ENCODE peak calls at places on chromosome 4, in ten cellular contexts. E, R, Q, C, T, J, X, K, U and N are unnamed samples.

GRCh38 chr4:1266881-1267763 is 18.2 kb upstream of the CTBP1 start:
- DNase-seq in E (no peak), C (no peak), R (no peak), J (no peak), X (peak), K (no peak), Q (no peak), T (no peak), U (no peak), N (no peak)

GRCh38 chr4:186563761-186564160 is 8.4 kb upstream of the MTNR1A start:
- DNase-seq in J (no peak), C (peak), U (no peak), E (no peak), T (no peak), R (no peak), X (no peak), K (no peak), Q (no peak), N (peak)

GRCh38 chr4:184383497-184384055 is 90.8 kb downstream of the IRF2 start:
- DNase-seq in E (no peak), C (peak), T (peak), X (no peak), K (no peak), R (peak), J (peak), Q (no peak), U (no peak), N (peak)

GRCh38 chr4:20084488-20084887 is 167.2 kb upstream of the SLIT2 start:
- DNase-seq in C (peak), J (no peak), T (no peak), R (no peak), K (no peak), X (no peak), E (no peak), U (no peak), Q (no peak), N (no peak)

GRCh38 chr4:74758521-74758920 is 35.8 kb downstream of the BTC start:
- DNase-seq in J (no peak), X (no peak), U (no peak), K (no peak), E (no peak), T (no peak), C (no peak), R (no peak), Q (no peak), N (no peak)

GRCh38 chr4:184392748-184393334 is 81.5 kb downstream of the IRF2 start:
- DNase-seq in T (no peak), X (no peak), J (no peak), K (no peak), E (no peak), U (no peak), Q (no peak), R (no peak), C (no peak), N (no peak)

GRCh38 chr4:7761312-7761711 is 178.3 kb downstream of the AFAP1 start:
- DNase-seq in T (no peak), U (no peak), Q (no peak), C (no peak), K (no peak), E (no peak), R (no peak), J (no peak), X (no peak), N (no peak)

GRCh38 chr4:28845158-28845557 is 1875.0 kb upstream of the PCDH7 start:
- DNase-seq in X (no peak), J (no peak), C (no peak), T (peak), K (no peak), E (no peak), U (no peak), R (no peak), Q (no peak), N (no peak)

GRCh38 chr4:6197433-6198174 is 2.7 kb downstream of the JAKMIP1 start:
- DNase-seq in R (no peak), C (no peak), K (no peak), E (no peak), Q (no peak), T (no peak), X (no peak), J (no peak), U (no peak), N (no peak)

GRCh38 chr4:83255584-83255983 is 29.0 kb downstream of the COQ2 start:
- DNase-seq in Q (no peak), J (no peak), U (no peak), C (peak), K (no peak), X (no peak), E (no peak), T (peak), R (no peak), N (peak)

GRCh38 chr4:76074468-76074867 is at the start of gene ART3:
- DNase-seq in U (no peak), E (no peak), R (no peak), X (no peak), J (no peak), T (no peak), C (no peak), K (no peak), Q (no peak), N (no peak)

GRCh38 chr4:148415500-148415899 is 26.7 kb downstream of the NR3C2 start:
- DNase-seq in E (no peak), R (no peak), K (no peak), U (no peak), C (peak), X (no peak), T (no peak), J (no peak), Q (no peak), N (no peak)

GRCh38 chr4:175614880-175615279 is 197.2 kb downstream of the GPM6A start:
- DNase-seq in T (no peak), X (no peak), K (no peak), U (peak), R (peak), Q (peak), E (no peak), C (peak), J (no peak), N (no peak)

GRCh38 chr4:154332681-154333421 is 158.7 kb downstream of the DCHS2 start:
- DNase-seq in R (peak), C (peak), Q (no peak), J (no peak), T (no peak), K (no peak), X (peak), U (peak), E (peak), N (no peak)

GRCh38 chr4:8739820-8740665 is 131.6 kb downstream of the HMX1 start:
- DNase-seq in Q (no peak), E (no peak), U (no peak), T (no peak), J (no peak), C (peak), X (no peak), R (no peak), K (peak), N (no peak)

GRCh38 chr4:54268151-54268550 is 39.1 kb downstream of the PDGFRA start:
- DNase-seq in T (no peak), X (no peak), E (no peak), Q (no peak), J (no peak), C (peak), K (no peak), U (no peak), R (no peak), N (no peak)

GRCh38 chr4:186472948-186473347 is 82.4 kb downstream of the MTNR1A start:
- DNase-seq in C (peak), J (peak), R (no peak), X (no peak), E (no peak), U (no peak), T (peak), Q (peak), K (no peak), N (peak)

GRCh38 chr4:86556791-86557415 is 37.2 kb upstream of the PTPN13 start:
- DNase-seq in C (peak), Q (no peak), K (no peak), U (no peak), E (no peak), X (no peak), J (no peak), R (no peak), T (no peak), N (no peak)

GRCh38 chr4:169311643-169312365 is 41.0 kb upstream of the SH3RF1 start:
- DNase-seq in U (no peak), T (no peak), X (peak), J (peak), K (no peak), R (peak), C (peak), E (no peak), Q (no peak), N (peak)

GRCh38 chr4:153594208-153594607 is 89.9 kb upstream of the TLR2 start:
- DNase-seq in J (no peak), R (no peak), U (no peak), C (peak), K (no peak), Q (no peak), X (no peak), T (peak), E (no peak), N (no peak)

GRCh38 chr4:164783966-164784365 is 30.0 kb downstream of the SMIM31 start:
- DNase-seq in R (no peak), C (no peak), Q (no peak), K (no peak), X (no peak), E (no peak), U (no peak), J (no peak), T (no peak), N (no peak)

GRCh38 chr4:41232406-41232805 is 18.1 kb upstream of the APBB2 start:
- DNase-seq in T (no peak), R (no peak), J (no peak), K (no peak), X (no peak), Q (no peak), E (no peak), U (no peak), C (no peak), N (no peak)

GRCh38 chr4:6740347-6740746 is 24.4 kb downstream of the BLOC1S4 start:
- DNase-seq in U (no peak), R (no peak), T (no peak), J (no peak), K (no peak), Q (no peak), E (no peak), X (no peak), C (no peak), N (no peak)

GRCh38 chr4:3613980-3614730 is 81.9 kb upstream of the LRPAP1 start:
- DNase-seq in X (no peak), K (no peak), E (no peak), Q (peak), C (peak), R (peak), J (no peak), T (no peak), U (peak), N (no peak)

GRCh38 chr4:8577972-8578371 is 2.2 kb upstream of the GPR78 start:
- DNase-seq in C (no peak), X (no peak), J (no peak), K (no peak), E (no peak), R (no peak), T (no peak), U (no peak), Q (no peak), N (no peak)

GRCh38 chr4:52643846-52644245 is 15.3 kb downstream of the USP46 start:
- DNase-seq in E (no peak), K (no peak), X (no peak), C (peak), J (no peak), T (peak), R (no peak), U (no peak), Q (peak), N (no peak)

GRCh38 chr4:141153751-141154510 is 20.7 kb upstream of the RNF150 start:
- DNase-seq in T (no peak), J (no peak), K (no peak), Q (no peak), C (no peak), R (no peak), U (no peak), E (no peak), X (no peak), N (no peak)

GRCh38 chr4:16123356-16124084 is 39.7 kb upstream of the PROM1 start:
- DNase-seq in E (no peak), Q (peak), X (no peak), T (no peak), K (no peak), J (no peak), R (no peak), C (no peak), U (peak), N (no peak)

GRCh38 chr4:22030321-22030720 is 81.7 kb upstream of the KCNIP4 start:
- DNase-seq in U (no peak), K (no peak), T (no peak), E (no peak), J (no peak), Q (peak), R (no peak), X (no peak), C (no peak), N (no peak)

GRCh38 chr4:53010320-53010719 is 148.2 kb downstream of the RASL11B start:
- DNase-seq in Q (no peak), C (no peak), U (no peak), K (no peak), E (no peak), R (no peak), T (no peak), X (no peak), J (no peak), N (no peak)

GRCh38 chr4:89212666-89213381 is 94.8 kb downstream of the GPRIN3 start:
- DNase-seq in X (no peak), E (no peak), R (no peak), T (peak), Q (no peak), K (no peak), U (no peak), C (peak), J (no peak), N (no peak)

GRCh38 chr4:76856183-76856969 is 41.6 kb downstream of the SOWAHB start:
- DNase-seq in R (no peak), C (peak), T (peak), E (no peak), K (no peak), X (no peak), J (no peak), Q (no peak), U (no peak), N (peak)

GRCh38 chr4:88672987-88673386 is 24.6 kb downstream of the NAP1L5 start:
- DNase-seq in U (no peak), X (peak), T (no peak), C (no peak), R (peak), K (no peak), E (no peak), J (no peak), Q (peak), N (no peak)